ENCODE peak calls at places on chromosomes 1 and 21, in eight cellular contexts. J is T follicular helper cell; C is activated naive CD4-positive, alpha-beta T cell; Z is anterior cingulate cortex; N is iPS-NIHi11; X is WTC11; G is NCI-H2171; B is NCI-H526 treated with DMSO at 0.1 percent for 48 hours. E is an unnamed sample.

GRCh38 chr1:93749894-93750301 is 68.3 kb upstream of the BCAR3 start:
- DNase-seq in Z (no peak), N (peak; percentile 61), J (no peak), G (no peak), X (peak; percentile 41), C (no peak), B (no peak), E (no peak)

GRCh38 chr1:206766251-206766856 is 4.2 kb upstream of the IL19 start:
- DNase-seq in J (peak; percentile 47), X (no peak), C (peak; percentile 40), Z (no peak), N (no peak), B (no peak), G (no peak), E (no peak)

GRCh38 chr1:218498061-218498938 is 153.2 kb downstream of the TGFB2 start:
- DNase-seq in B (no peak), G (no peak), J (no peak), N (no peak), Z (no peak), C (no peak), X (no peak), E (no peak)

GRCh38 chr1:30110826-30111225 is 612.6 kb downstream of the MATN1 start:
- DNase-seq in N (no peak), J (no peak), C (no peak), X (no peak), B (no peak), G (no peak), Z (no peak), E (no peak)

GRCh38 chr1:56676571-56677035 is 31.5 kb downstream of the PRKAA2 start:
- DNase-seq in B (no peak), N (no peak), Z (no peak), C (no peak), X (no peak), G (no peak), J (no peak), E (peak; percentile 24)

GRCh38 chr1:72282690-72283203 is 408 bp upstream of the NEGR1 start:
- DNase-seq in X (peak; percentile 85), C (no peak), N (peak; percentile 72), B (peak; percentile 77), J (peak; percentile 27), G (peak; percentile 88), Z (peak; percentile 67), E (peak; percentile 76)

GRCh38 chr1:67256291-67257172 is 51.1 kb upstream of the IL12RB2 start:
- DNase-seq in X (no peak), Z (no peak), G (no peak), C (no peak), J (no peak), N (peak; percentile 8), B (no peak), E (no peak)

GRCh38 chr1:66266756-66267155 is 267.2 kb upstream of the SGIP1 start:
- DNase-seq in G (no peak), B (no peak), X (no peak), N (no peak), C (no peak), J (no peak), Z (no peak), E (no peak)

GRCh38 chr1:60068393-60069045 is 5.1 kb downstream of the C1orf87 start:
- DNase-seq in Z (no peak), B (no peak), C (no peak), G (no peak), J (no peak), X (no peak), N (no peak), E (no peak)

GRCh38 chr1:236173174-236173767 is 30.9 kb downstream of the GPR137B start:
- DNase-seq in G (no peak), X (no peak), C (no peak), B (no peak), N (no peak), J (no peak), Z (no peak), E (no peak)

GRCh38 chr1:215710340-215710971 is 143.4 kb downstream of the KCTD3 start:
- DNase-seq in X (peak; percentile 52), J (no peak), N (peak; percentile 70), C (no peak), Z (no peak), G (peak; percentile 29), B (peak; percentile 1), E (peak; percentile 4)

GRCh38 chr1:41484881-41485280 is 398 bp upstream of the EDN2 start:
- DNase-seq in G (no peak), J (no peak), B (no peak), N (no peak), C (no peak), Z (no peak), X (no peak), E (no peak)

GRCh38 chr21:45347712-45348477 is 57.1 kb upstream of the COL18A1 start:
- DNase-seq in B (no peak), G (no peak), C (no peak), X (no peak), J (no peak), N (no peak), Z (no peak), E (no peak)

GRCh38 chr1:226373376-226373775 is 34.5 kb downstream of the PARP1 start:
- DNase-seq in J (no peak), X (no peak), G (no peak), B (no peak), Z (no peak), N (no peak), C (no peak), E (no peak)

GRCh38 chr1:191174298-191174697 is 696.6 kb upstream of the BRINP3 start:
- DNase-seq in X (no peak), G (no peak), Z (no peak), B (no peak), N (no peak), C (no peak), J (no peak), E (no peak)

GRCh38 chr1:172390620-172391491 is 29.6 kb upstream of the C1orf105 start:
- DNase-seq in B (no peak), Z (peak; percentile 22), J (no peak), G (no peak), X (peak; percentile 47), N (no peak), C (no peak), E (no peak)

GRCh38 chr1:151508721-151509292 is 2.4 kb upstream of the CGN start:
- DNase-seq in N (no peak), C (no peak), B (no peak), G (no peak), X (no peak), J (no peak), Z (no peak), E (no peak)

GRCh38 chr1:244350027-244350426 is 101.7 kb downstream of the ADSS2 start:
- DNase-seq in B (no peak), J (no peak), X (no peak), Z (no peak), G (no peak), N (no peak), C (no peak), E (no peak)

GRCh38 chr1:217393901-217394300 is 237.0 kb downstream of the GPATCH2 start:
- DNase-seq in G (no peak), J (no peak), X (no peak), Z (no peak), B (no peak), C (no peak), N (peak; percentile 14), E (no peak)

GRCh38 chr1:235998812-235999211 is 66.1 kb downstream of the NID1 start:
- DNase-seq in B (no peak), X (no peak), Z (no peak), N (no peak), G (no peak), J (peak; percentile 3), C (no peak), E (no peak)

E was measured in T1000.